ENCODE peak calls at places on chromosome 16, in seven cellular contexts. Q is NCI-H1092; N is activated effector memory CD4-positive, alpha-beta T cell treated with Interleukin-2 at 50 U/mL for 16 hours; L is lower lobe of right lung; B is CD4-positive, CD25-positive, alpha-beta regulatory T cell; E is naive B cell; D is activated CD8-positive, alpha-beta memory T cell treated with anti-CD3 and anti-CD28 coated beads for 1 hour. A is an unnamed sample.

GRCh38 chr16:73047221-73047535 is 750 bp downstream of the ZFHX3 start:
- DNase-seq in Q (no peak), N (no peak), L (no peak), B (no peak), E (no peak), D (no peak), A (no peak)

GRCh38 chr16:84175351-84176081 is 11.3 kb downstream of the TAF1C start:
- DNase-seq in Q (peak; percentile 27), N (peak; percentile 25), L (peak; percentile 51), B (no peak), E (peak; percentile 31), D (peak; percentile 45), A (no peak)

GRCh38 chr16:898761-899677 is 71.8 kb downstream of the LMF1 start:
- DNase-seq in Q (no peak), N (no peak), L (no peak), B (no peak), E (no peak), D (no peak), A (no peak)

GRCh38 chr16:72787519-72788268 is 260.2 kb downstream of the ZFHX3 start:
- DNase-seq in Q (peak; percentile 18), N (peak; percentile 57), L (peak; percentile 81), B (peak; percentile 32), E (peak; percentile 36), D (peak; percentile 46), A (peak; percentile 56)

GRCh38 chr16:1645914-1646525 is 32.1 kb upstream of the JPT2 start:
- DNase-seq in Q (no peak), N (peak; percentile 10), L (no peak), B (peak; percentile 8), E (no peak), D (peak; percentile 8), A (no peak)

GRCh38 chr16:85724126-85724879 is 26.6 kb downstream of the C16orf74 start:
- DNase-seq in Q (no peak), N (no peak), L (no peak), B (no peak), E (no peak), D (no peak), A (no peak)

GRCh38 chr16:81480856-81481821 is 36.5 kb downstream of the CMIP start:
- DNase-seq in Q (no peak), N (no peak), L (peak; percentile 85), B (no peak), E (peak; percentile 85), D (no peak), A (peak; percentile 58)

GRCh38 chr16:11094838-11095565 is 150.6 kb downstream of the CLEC16A start:
- DNase-seq in Q (no peak), N (no peak), L (no peak), B (no peak), E (no peak), D (no peak), A (no peak)

GRCh38 chr16:69477546-69477945 is 53.1 kb downstream of the CYB5B start:
- DNase-seq in Q (no peak), N (no peak), L (no peak), B (no peak), E (no peak), D (no peak), A (no peak)

GRCh38 chr16:17161034-17161433 is 309.7 kb downstream of the XYLT1 start:
- DNase-seq in Q (peak; percentile 35), N (no peak), L (no peak), B (no peak), E (no peak), D (no peak), A (no peak)

GRCh38 chr16:79723583-79724168 is 123.1 kb upstream of the MAF start:
- DNase-seq in Q (no peak), N (no peak), L (no peak), B (no peak), E (no peak), D (no peak), A (no peak)

GRCh38 chr16:1984347-1985225 is 593 bp downstream of the GFER start:
- DNase-seq in Q (no peak), N (no peak), L (no peak), B (no peak), E (no peak), D (no peak), A (no peak)

GRCh38 chr16:17302620-17303019 is 168.1 kb downstream of the XYLT1 start:
- DNase-seq in Q (no peak), N (no peak), L (no peak), B (no peak), E (peak; percentile 14), D (no peak), A (no peak)

GRCh38 chr16:66387817-66388332 is 21.4 kb downstream of the CDH5 start:
- DNase-seq in Q (no peak), N (no peak), L (no peak), B (no peak), E (no peak), D (no peak), A (no peak)

A was measured in activated B cell treated with CpG ODN at 0.5 μM for 24 hours.